ENCODE peak calls at places on chromosomes 11 and 22, in five cellular contexts. W is type B pancreatic cell; M is esophagus squamous epithelium; X is T-helper 2 cell; Z is activated naive CD8-positive, alpha-beta T cell treated with anti-CD3 and anti-CD28 coated beads, Interleukin-2, amount 50 U/mL, for 24 hours. R is an unnamed sample.

GRCh38 chr11:33775832-33776231 is 1.5 kb upstream of the FBXO3 start:
- DNase-seq in W (no peak), X (no peak), Z (no peak), M (no peak), R (no peak)

GRCh38 chr11:44595964-44596381 is 30.5 kb downstream of the CD82 start:
- DNase-seq in Z (no peak), X (no peak), W (no peak), M (no peak), R (no peak)

GRCh38 chr11:44833869-44834452 is 107.2 kb downstream of the TSPAN18 start:
- DNase-seq in X (no peak), Z (no peak), W (no peak), M (no peak), R (peak; percentile 43)

GRCh38 chr11:130601141-130601540 is 152.7 kb downstream of the ADAMTS15 start:
- DNase-seq in M (no peak), Z (no peak), W (no peak), X (no peak), R (no peak)

GRCh38 chr22:29201722-29202230 is 3.9 kb upstream of the EMID1 start:
- DNase-seq in X (no peak), W (no peak), M (no peak), Z (no peak), R (no peak)

GRCh38 chr22:23159287-23159622 is 14.0 kb downstream of the RAB36 start:
- DNase-seq in X (no peak), M (no peak), W (no peak), Z (no peak), R (no peak)

GRCh38 chr11:77658213-77659013 is 20.8 kb upstream of the CLNS1A start:
- DNase-seq in M (no peak), W (no peak), X (no peak), Z (no peak), R (no peak)

GRCh38 chr11:120023120-120023519 is 114.8 kb downstream of the TRIM29 start:
- DNase-seq in M (no peak), Z (no peak), W (peak; percentile 27), X (no peak), R (no peak)

GRCh38 chr22:36221799-36222751 is 17.3 kb downstream of the APOL2 start:
- DNase-seq in M (no peak), X (peak; percentile 16), W (no peak), Z (peak; percentile 65), R (no peak)

GRCh38 chr11:367956-368413 is 1.3 kb upstream of the B4GALNT4 start:
- DNase-seq in M (no peak), W (no peak), X (no peak), Z (no peak), R (no peak)

GRCh38 chr22:35450824-35451541 is 51.0 kb downstream of the MCM5 start:
- DNase-seq in W (no peak), M (no peak), X (no peak), Z (no peak), R (no peak)

GRCh38 chr22:39923689-39924088 is 22.8 kb downstream of the GRAP2 start:
- DNase-seq in Z (no peak), W (no peak), X (no peak), M (no peak), R (no peak)

R was measured in mesenteric fat pad.